ENCODE peak calls at places on chromosomes 13 and 19, in eight cellular contexts. P is progenitor cell of endocrine pancreas, Y is mesothelial cell of epicardium, T is AG10803, D is neural crest cell, U is GM06990, H is transverse colon, C is glutamatergic neuron. R is an unnamed sample.

GRCh38 chr19:8453616-8454015 is 8.8 kb downstream of the HNRNPM start:
- DNase-seq in P (no peak), Y (no peak), T (no peak), D (no peak), U (no peak), H (no peak), C (no peak), R (no peak)

GRCh38 chr19:57165846-57166245 is 1.4 kb downstream of the DUXA start:
- DNase-seq in P (no peak), Y (no peak), T (no peak), D (no peak), U (no peak), H (no peak), C (no peak), R (no peak)

GRCh38 chr13:51534075-51534817 is 50.0 kb upstream of the WDFY2 start:
- DNase-seq in P (no peak), Y (no peak), T (no peak), D (no peak), U (peak; percentile 9), H (peak; percentile 32), C (no peak), R (no peak)

GRCh38 chr13:81106348-81106747 is 765.4 kb upstream of the SPRY2 start:
- DNase-seq in P (no peak), Y (no peak), T (no peak), D (no peak), U (no peak), H (peak; percentile 8), C (no peak), R (no peak)

GRCh38 chr13:36166051-36166450 is 34.9 kb upstream of the DCLK1 start:
- DNase-seq in P (no peak), Y (no peak), T (no peak), D (no peak), U (no peak), H (no peak), C (no peak), R (no peak)

GRCh38 chr13:80399340-80400163 is 58.6 kb upstream of the SPRY2 start:
- DNase-seq in P (no peak), Y (no peak), T (peak; percentile 5), D (no peak), U (no peak), H (peak; percentile 23), C (no peak), R (no peak)

GRCh38 chr13:29507356-29507755 is 88.1 kb downstream of the SLC7A1 start:
- DNase-seq in P (no peak), Y (no peak), T (peak; percentile 53), D (no peak), U (no peak), H (no peak), C (no peak), R (no peak)

GRCh38 chr13:54248306-54248705 is 1219.7 kb downstream of the OLFM4 start:
- DNase-seq in P (no peak), Y (no peak), T (no peak), D (no peak), U (no peak), H (no peak), C (no peak), R (no peak)

GRCh38 chr13:28320884-28321574 is 173.9 kb downstream of the FLT1 start:
- DNase-seq in P (no peak), Y (no peak), T (no peak), D (no peak), U (no peak), H (no peak), C (no peak), R (no peak)

GRCh38 chr13:79392882-79393563 is 13.0 kb downstream of the RBM26 start:
- DNase-seq in P (no peak), Y (no peak), T (peak; percentile 39), D (no peak), U (peak; percentile 39), H (no peak), C (no peak), R (no peak)

GRCh38 chr13:95083758-95084157 is 217.5 kb downstream of the ABCC4 start:
- DNase-seq in P (no peak), Y (no peak), T (peak; percentile 75), D (no peak), U (no peak), H (no peak), C (no peak), R (no peak)

GRCh38 chr13:30382836-30383525 is 39.3 kb upstream of the UBE2L5 start:
- DNase-seq in P (no peak), Y (no peak), T (no peak), D (no peak), U (no peak), H (peak; percentile 25), C (no peak), R (no peak)

GRCh38 chr13:78241278-78241919 is 322.8 kb upstream of the EDNRB start:
- DNase-seq in P (peak; percentile 30), Y (peak; percentile 22), T (peak; percentile 51), D (peak; percentile 62), U (peak; percentile 13), H (peak; percentile 21), C (peak; percentile 70), R (peak; percentile 69)

GRCh38 chr19:30606114-30607050 is 234.2 kb downstream of the ZNF536 start:
- DNase-seq in P (no peak), Y (no peak), T (no peak), D (no peak), U (no peak), H (no peak), C (no peak), R (no peak)

GRCh38 chr19:40662925-40663711 is 27.3 kb downstream of the NUMBL start:
- DNase-seq in P (peak; percentile 90), Y (peak; percentile 93), T (peak; percentile 78), D (peak; percentile 96), U (peak; percentile 91), H (peak; percentile 94), C (peak; percentile 96), R (peak; percentile 97)

GRCh38 chr19:29944415-29945012 is 2.5 kb downstream of the URI1 start:
- DNase-seq in P (no peak), Y (no peak), T (no peak), D (no peak), U (no peak), H (no peak), C (no peak), R (no peak)

GRCh38 chr13:86725105-86725504 is 925.9 kb upstream of the SLITRK6 start:
- DNase-seq in P (no peak), Y (no peak), T (no peak), D (no peak), U (no peak), H (no peak), C (peak; percentile 27), R (peak; percentile 11)
- TF ChIP-seq CTCF in P (peak; percentile 28), Y (no peak), T (no peak), D (no peak), U (no peak), H (no peak), C (peak; percentile 59), R (peak; percentile 51)

DNA sequence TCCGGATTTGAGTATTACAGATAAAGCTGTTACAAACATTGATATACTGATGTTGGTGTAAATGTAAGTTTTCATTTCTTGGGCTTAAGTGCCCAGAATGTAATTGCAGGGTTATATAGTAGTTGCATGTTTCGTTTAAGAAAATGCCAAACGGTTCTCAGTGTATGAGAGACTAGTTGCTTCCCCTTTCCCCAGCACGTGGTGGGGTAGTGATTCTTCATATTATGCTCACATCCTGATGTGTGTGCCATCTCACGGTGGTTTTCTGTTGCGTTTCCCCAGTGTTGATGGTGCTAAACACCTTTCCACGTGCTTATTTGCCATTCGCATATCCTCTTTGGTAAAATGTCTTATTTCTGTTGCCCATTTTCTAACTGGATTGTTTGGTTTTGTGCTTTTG is 34.7 kb upstream of the F7 start:
- DNase-seq in P (no peak), Y (no peak), T (no peak), D (no peak), U (no peak), H (no peak), C (no peak), R (no peak)
- TF ChIP-seq CTCF in P (no peak), Y (no peak), T (no peak), D (no peak), U (no peak), H (no peak), C (no peak), R (no peak)

GRCh38 chr13:66689037-66689619 is 541.0 kb downstream of the PCDH9 start:
- DNase-seq in P (no peak), Y (no peak), T (no peak), D (no peak), U (no peak), H (no peak), C (no peak), R (no peak)
- TF ChIP-seq CTCF in P (peak; percentile 29), Y (no peak), T (peak; percentile 26), D (peak; percentile 27), U (no peak), H (no peak), C (peak; percentile 24), R (peak; percentile 21)

GRCh38 chr13:68872338-68872737 is 1235.3 kb upstream of the ATXN8OS start:
- DNase-seq in P (no peak), Y (no peak), T (no peak), D (no peak), U (no peak), H (no peak), C (no peak), R (no peak)
- TF ChIP-seq CTCF in P (no peak), Y (no peak), T (no peak), D (no peak), U (no peak), H (no peak), C (no peak), R (no peak)

GRCh38 chr19:10680545-10681135 is 20.6 kb upstream of the QTRT1 start:
- DNase-seq in P (no peak), Y (no peak), T (no peak), D (no peak), U (no peak), H (no peak), C (no peak), R (no peak)
- TF ChIP-seq CTCF in P (no peak), Y (no peak), T (no peak), D (no peak), U (no peak), H (no peak), C (no peak), R (no peak)

DNA sequence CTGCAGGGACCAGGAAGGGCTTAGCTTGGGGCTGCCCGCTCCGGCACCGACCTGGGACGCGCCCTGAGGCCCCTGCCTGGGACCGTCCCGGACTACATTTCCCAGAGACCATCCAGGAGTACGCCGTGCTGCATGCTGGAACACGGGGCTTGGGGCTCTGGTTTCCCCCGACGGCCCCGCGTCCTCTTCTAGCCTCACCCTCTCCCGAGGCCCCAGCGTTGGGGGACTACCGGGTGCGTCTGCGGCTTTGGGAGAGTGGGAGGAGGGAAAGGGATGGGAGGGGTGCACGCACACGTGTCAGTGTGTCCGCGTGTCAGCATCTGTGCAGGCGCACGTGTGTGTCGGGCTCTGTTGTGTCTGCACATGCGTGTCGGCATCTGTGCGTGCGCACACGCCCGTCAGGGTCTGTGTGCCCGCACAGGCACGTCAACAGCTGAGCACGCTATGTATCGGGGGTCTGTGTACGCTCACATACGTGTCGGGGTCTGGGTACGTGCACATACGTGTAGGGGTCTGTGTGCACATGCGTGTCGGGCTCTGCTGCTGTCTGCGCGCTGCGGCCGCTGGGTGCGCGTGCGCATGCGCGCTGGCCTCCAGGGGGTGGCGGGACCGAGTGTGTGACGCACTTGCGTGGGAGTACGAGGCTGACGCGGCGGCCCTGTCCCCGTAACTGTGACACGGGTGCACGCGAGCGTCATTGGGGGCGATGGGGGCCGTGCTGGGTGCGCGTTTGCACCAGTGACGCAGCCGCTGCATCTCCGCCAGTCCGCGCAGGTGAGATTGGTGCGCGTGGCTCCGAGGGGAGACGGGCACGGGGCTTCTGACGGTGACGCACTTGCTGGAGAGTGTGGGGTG is at the start of gene ZNF331:
- DNase-seq in P (peak; percentile 68), Y (peak; percentile 59), T (peak; percentile 72), D (peak; percentile 58), U (peak; percentile 95), H (peak; percentile 84), C (peak; percentile 78), R (peak; percentile 75)
- TF ChIP-seq CTCF in P (no peak), Y (no peak), T (peak; percentile 47), D (peak; percentile 51), U (peak; percentile 23), H (peak; percentile 33), C (no peak), R (peak; percentile 8)